ENCODE peak calls at places on chromosome 18, in four cellular contexts. T is anterior cingulate cortex, Z is NCI-H510A treated with DMSO at 0.1 percent for 48 hours, P is kidney. N is an unnamed sample.

GRCh38 chr18:10201226-10201625 is 253.2 kb upstream of the APCDD1 start:
- DNase-seq in P (no peak), Z (no peak), T (no peak), N (no peak)

GRCh38 chr18:48441405-48441881 is 32.3 kb upstream of the ZBTB7C start:
- DNase-seq in Z (peak; percentile 14), T (no peak), P (peak; percentile 80), N (peak; percentile 84)

GRCh38 chr18:39302481-39302880 is 1736.9 kb upstream of the CELF4 start:
- DNase-seq in Z (no peak), P (no peak), T (no peak), N (no peak)

GRCh38 chr18:41936471-41937134 is 18.4 kb upstream of the PIK3C3 start:
- DNase-seq in T (no peak), P (no peak), Z (no peak), N (no peak)

GRCh38 chr18:56306793-56307192 is 331.6 kb downstream of the TXNL1 start:
- DNase-seq in P (no peak), Z (no peak), T (no peak), N (no peak)

GRCh38 chr18:59715966-59716369 is 18.7 kb upstream of the CCBE1 start:
- DNase-seq in P (no peak), Z (no peak), T (no peak), N (no peak)

GRCh38 chr18:62790836-62791772 is 75.8 kb downstream of the PHLPP1 start:
- DNase-seq in T (no peak), P (no peak), Z (peak; percentile 56), N (no peak)

GRCh38 chr18:56096861-56097260 is 508.9 kb upstream of the TCF4 start:
- DNase-seq in T (no peak), P (no peak), Z (no peak), N (no peak)

GRCh38 chr18:79818631-79819030 is 20.9 kb downstream of the KCNG2 start:
- DNase-seq in T (no peak), P (no peak), Z (no peak), N (no peak)

GRCh38 chr18:24138281-24138883 is 480 bp upstream of the CABYR start:
- DNase-seq in P (no peak), T (no peak), Z (no peak), N (no peak)

GRCh38 chr18:6044773-6045172 is 149.5 kb upstream of the TMEM200C start:
- DNase-seq in T (no peak), Z (no peak), P (no peak), N (no peak)

N was measured in NCI-H446.